ENCODE peak calls at places on chromosomes 12 and 14, in nine cellular contexts. S, U, H, N, T, Z, P, L and M are unnamed samples.
A peak's percentile ranks its signal among the peaks of the same experiment; 100 is the strongest.

GRCh38 chr12:79168687-79169086 is 304.1 kb downstream of the SYT1 start:
- DNase-seq in S (no peak), U (no peak), H (no peak), N (no peak), T (no peak), Z (no peak), P (no peak), L (no peak), M (no peak)

GRCh38 chr14:54567634-54568561 is 970 bp downstream of the SAMD4A start:
- DNase-seq in S (peak; percentile 40), U (peak; percentile 75), H (peak; percentile 51), N (peak; percentile 85), T (peak; percentile 79), Z (peak; percentile 54), P (peak; percentile 70), L (peak; percentile 59), M (peak; percentile 49)

GRCh38 chr12:5723711-5724252 is 221.3 kb downstream of the ANO2 start:
- DNase-seq in S (no peak), U (no peak), H (no peak), N (no peak), T (no peak), Z (no peak), P (no peak), L (no peak), M (no peak)

GRCh38 chr12:112408621-112409020 is 784 bp downstream of the RPL6 start:
- DNase-seq in S (no peak), U (no peak), H (no peak), N (no peak), T (no peak), Z (no peak), P (no peak), L (no peak), M (no peak)

GRCh38 chr12:6871052-6871957 is 1.8 kb downstream of the SPSB2 start:
- DNase-seq in S (no peak), U (peak; percentile 65), H (no peak), N (peak; percentile 13), T (no peak), Z (no peak), P (no peak), L (peak; percentile 82), M (peak; percentile 61)

GRCh38 chr12:91178139-91178561 is 4.5 kb downstream of the DCN start:
- DNase-seq in S (no peak), U (peak; percentile 21), H (no peak), N (no peak), T (no peak), Z (peak; percentile 79), P (peak; percentile 8), L (peak; percentile 3), M (no peak)

GRCh38 chr14:94717808-94718207 is 52.1 kb downstream of the GSC start:
- DNase-seq in S (no peak), U (no peak), H (no peak), N (no peak), T (no peak), Z (no peak), P (no peak), L (no peak), M (no peak)

GRCh38 chr14:105019861-105020814 is 745 bp downstream of the CDCA4 start:
- DNase-seq in S (no peak), U (peak; percentile 76), H (no peak), N (peak; percentile 73), T (no peak), Z (no peak), P (no peak), L (peak; percentile 53), M (no peak)

GRCh38 chr12:39300799-39301198 is 142.1 kb downstream of the KIF21A start:
- DNase-seq in S (no peak), U (no peak), H (no peak), N (no peak), T (no peak), Z (peak; percentile 15), P (peak; percentile 16), L (no peak), M (no peak)

GRCh38 chr12:106254724-106255123 is 6.9 kb upstream of the CKAP4 start:
- DNase-seq in S (no peak), U (no peak), H (no peak), N (peak; percentile 57), T (no peak), Z (no peak), P (no peak), L (no peak), M (no peak)

GRCh38 chr12:120539303-120539702 is 5.1 kb downstream of the RNF10 start:
- DNase-seq in S (no peak), U (no peak), H (no peak), N (no peak), T (no peak), Z (peak; percentile 56), P (peak; percentile 40), L (peak; percentile 23), M (no peak)

GRCh38 chr12:124183172-124183571 is 111.7 kb upstream of the RFLNA start:
- DNase-seq in S (no peak), U (no peak), H (no peak), N (no peak), T (no peak), Z (no peak), P (no peak), L (no peak), M (no peak)

GRCh38 chr12:121676190-121676589 is 6.7 kb upstream of the MORN3 start:
- DNase-seq in S (no peak), U (no peak), H (no peak), N (no peak), T (no peak), Z (no peak), P (no peak), L (no peak), M (no peak)

GRCh38 chr12:123516221-123516780 is 17.2 kb downstream of the RILPL1 start:
- DNase-seq in S (no peak), U (no peak), H (no peak), N (peak; percentile 32), T (no peak), Z (no peak), P (no peak), L (no peak), M (peak; percentile 77)

GRCh38 chr12:122999196-122999946 is 18.9 kb downstream of the ARL6IP4 start:
- DNase-seq in S (no peak), U (no peak), H (no peak), N (peak; percentile 54), T (no peak), Z (no peak), P (no peak), L (no peak), M (no peak)

GRCh38 chr14:76920572-76921175 is 94.5 kb downstream of the LRRC74A start:
- DNase-seq in S (peak; percentile 53), U (peak; percentile 59), H (no peak), N (peak; percentile 51), T (no peak), Z (no peak), P (peak; percentile 16), L (no peak), M (no peak)

DNA sequence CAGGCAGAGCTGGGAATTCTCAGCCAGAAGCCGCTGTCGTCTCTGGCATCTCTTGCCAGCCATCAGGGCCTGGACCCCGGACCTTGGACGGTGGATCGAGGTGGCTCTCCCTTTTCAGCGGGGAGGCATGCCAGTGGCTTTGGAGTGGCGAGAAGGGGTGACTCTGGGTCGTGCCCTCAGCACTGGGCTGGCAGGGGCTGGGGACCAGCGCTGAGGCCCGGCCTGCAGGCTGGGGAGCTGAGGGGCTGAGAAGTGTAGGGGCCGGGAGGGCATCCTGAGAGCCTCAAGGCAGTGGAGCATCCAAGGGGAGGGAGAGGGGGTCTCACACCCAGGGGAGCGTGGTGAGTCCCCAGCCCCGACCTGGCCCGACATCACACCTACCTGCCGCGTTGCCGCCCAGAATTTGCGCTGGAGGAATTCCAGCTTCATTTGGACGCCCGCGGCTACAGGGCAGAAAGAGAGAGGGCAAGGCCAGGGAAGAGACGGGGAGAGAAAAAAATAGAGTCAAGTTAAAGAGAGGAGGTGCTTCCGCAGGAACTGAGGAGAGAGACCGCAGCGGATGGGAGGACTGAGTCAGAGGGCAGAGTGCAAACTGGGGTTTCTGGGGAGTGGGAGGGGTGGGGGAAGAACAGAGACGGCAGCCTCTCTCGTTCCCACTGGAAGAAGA is 9.0 kb upstream of the LRTM2 start:
- DNase-seq in S (no peak), U (no peak), H (no peak), N (no peak), T (no peak), Z (peak; percentile 48), P (peak; percentile 69), L (no peak), M (no peak)
- H3K4me3 ChIP-seq in S (no peak overlapping the region), U (no peak overlapping the region), H (no peak overlapping the region), N (no peak overlapping the region), T (no peak overlapping the region), Z (no peak overlapping the region), P (no peak overlapping the region), L (no peak overlapping the region), M (no peak overlapping the region)

GRCh38 chr14:35257809-35258208 is 34.4 kb upstream of the PSMA6 start:
- DNase-seq in S (no peak), U (no peak), H (no peak), N (no peak), T (no peak), Z (peak; percentile 44), P (peak; percentile 42), L (no peak), M (no peak)

GRCh38 chr14:35258420-35258819 is 33.8 kb upstream of the PSMA6 start:
- DNase-seq in S (no peak), U (no peak), H (peak; percentile 54), N (no peak), T (no peak), Z (no peak), P (no peak), L (no peak), M (no peak)

GRCh38 chr14:35261774-35262173 is 30.4 kb upstream of the PSMA6 start:
- DNase-seq in S (no peak), U (peak; percentile 5), H (no peak), N (no peak), T (no peak), Z (peak; percentile 31), P (no peak), L (peak; percentile 10), M (peak; percentile 2)
- TF ChIP-seq CTCF in S (no peak), U (peak; percentile 39), H (no peak), N (no peak), T (peak; percentile 15), Z (peak; percentile 14), P (peak; percentile 3), L (no peak), M (no peak)

GRCh38 chr14:99704037-99704436 is 19.9 kb downstream of the CYP46A1 start:
- DNase-seq in S (no peak), U (no peak), H (no peak), N (no peak), T (no peak), Z (no peak), P (no peak), L (no peak), M (no peak)
- H3K4me1 ChIP-seq in S (no peaks in the 10 kb centered on the region), U (no peaks in the 10 kb centered on the region), H (no peaks in the 10 kb centered on the region), N (no peaks in the 10 kb centered on the region), T (no peaks in the 10 kb centered on the region), Z (no peaks in the 10 kb centered on the region), P (no peaks in the 10 kb centered on the region), L (no peaks in the 10 kb centered on the region), M (no peaks in the 10 kb centered on the region)

GRCh38 chr14:36660736-36661505 is 739 bp upstream of the PAX9 start:
- DNase-seq in S (no peak), U (no peak), H (no peak), N (no peak), T (no peak), Z (no peak), P (no peak), L (no peak), M (no peak)
- H3K4me3 ChIP-seq in S (no peak overlapping the region), U (peak overlapping the region; percentile 17), H (peak overlapping the region; percentile 40), N (peak overlapping the region; percentile 32), T (peak overlapping the region; percentile 57), Z (no peak overlapping the region), P (peak overlapping the region; percentile 50), L (peak overlapping the region; percentile 66), M (peak overlapping the region; percentile 64)